ENCODE peak calls at places on chromosomes 13 and 19, in five cellular contexts. R, H, S, O and T are unnamed samples.

GRCh38 chr13:60286707-60287106 is 110.3 kb upstream of the TDRD3 start:
- DNase-seq in R (no peak), H (no peak), S (no peak), O (peak; percentile 25), T (peak; percentile 0)

GRCh38 chr13:41470187-41470586 is 12.8 kb downstream of the RGCC start:
- DNase-seq in R (no peak), H (no peak), S (no peak), O (no peak), T (no peak)

GRCh38 chr13:30222253-30222652 is 85.1 kb downstream of the KATNAL1 start:
- DNase-seq in R (no peak), H (no peak), S (no peak), O (no peak), T (no peak)

GRCh38 chr13:51549050-51549449 is 35.2 kb upstream of the WDFY2 start:
- DNase-seq in R (no peak), H (no peak), S (no peak), O (no peak), T (peak; percentile 20)

GRCh38 chr19:45103200-45103624 is 10.2 kb downstream of the PPP1R37 start:
- DNase-seq in R (no peak), H (no peak), S (no peak), O (no peak), T (no peak)

GRCh38 chr13:26486550-26486949 is 70.9 kb upstream of the WASF3 start:
- DNase-seq in R (no peak), H (no peak), S (no peak), O (no peak), T (no peak)

GRCh38 chr19:2453431-2454025 is 3.2 kb downstream of the LMNB2 start:
- DNase-seq in R (no peak), H (no peak), S (peak; percentile 59), O (no peak), T (no peak)

GRCh38 chr19:58386166-58386575 is 898 bp upstream of the RPS5 start:
- DNase-seq in R (no peak), H (no peak), S (no peak), O (no peak), T (no peak)

GRCh38 chr13:33286143-33286542 is 588 bp upstream of the STARD13 start:
- DNase-seq in R (no peak), H (no peak), S (no peak), O (no peak), T (no peak)

GRCh38 chr19:54630784-54631183 is 500 bp downstream of the LILRB1 start:
- DNase-seq in R (no peak), H (no peak), S (no peak), O (no peak), T (no peak)

GRCh38 chr19:7013678-7014077 is 7.6 kb downstream of the MBD3L2B start:
- DNase-seq in R (no peak), H (peak; percentile 44), S (no peak), O (no peak), T (no peak)

GRCh38 chr13:33119886-33120543 is 103.8 kb downstream of the KL start:
- DNase-seq in R (no peak), H (peak; percentile 35), S (no peak), O (no peak), T (no peak)

GRCh38 chr13:113168211-113168610 is 9.8 kb downstream of the PROZ start:
- DNase-seq in R (no peak), H (no peak), S (no peak), O (no peak), T (no peak)